ENCODE peak calls at places on chromosomes 3 and 15, in five cellular contexts. One of them, this sample, is unnamed.

GRCh38 chr3:109275702-109276293 is 40.5 kb downstream of the DPPA2 start:
- DNase-seq in effector memory CD8-positive, alpha-beta T cell: no peak
- DNase-seq in nephron progenitor cell: peak
- DNase-seq in HFFc6: peak
- DNase-seq in B cell: no peak
- DNase-seq in this sample: peak

GRCh38 chr3:124250053-124250452 is 258.1 kb upstream of the ROPN1 start:
- DNase-seq in HFFc6: no peak
- DNase-seq in effector memory CD8-positive, alpha-beta T cell: no peak
- DNase-seq in nephron progenitor cell: no peak
- DNase-seq in B cell: no peak
- DNase-seq in this sample: no peak

GRCh38 chr3:39426321-39426720 is 19.8 kb downstream of the RPSA start:
- DNase-seq in nephron progenitor cell: no peak
- DNase-seq in B cell: no peak
- DNase-seq in effector memory CD8-positive, alpha-beta T cell: no peak
- DNase-seq in HFFc6: no peak
- DNase-seq in this sample: no peak

GRCh38 chr15:55224892-55225291 is 28.2 kb upstream of the RSL24D1 start:
- DNase-seq in nephron progenitor cell: no peak
- DNase-seq in B cell: peak
- DNase-seq in effector memory CD8-positive, alpha-beta T cell: no peak
- DNase-seq in HFFc6: no peak
- DNase-seq in this sample: no peak

GRCh38 chr3:172666873-172667694 is 43.8 kb downstream of the NCEH1 start:
- DNase-seq in B cell: peak
- DNase-seq in effector memory CD8-positive, alpha-beta T cell: peak
- DNase-seq in HFFc6: peak
- DNase-seq in nephron progenitor cell: peak
- DNase-seq in this sample: peak

GRCh38 chr3:99467420-99467819 is 171.0 kb upstream of the COL8A1 start:
- DNase-seq in effector memory CD8-positive, alpha-beta T cell: no peak
- DNase-seq in HFFc6: no peak
- DNase-seq in nephron progenitor cell: no peak
- DNase-seq in B cell: no peak
- DNase-seq in this sample: no peak

GRCh38 chr3:89859738-89860137 is 752.3 kb downstream of the EPHA3 start:
- DNase-seq in B cell: no peak
- DNase-seq in nephron progenitor cell: no peak
- DNase-seq in effector memory CD8-positive, alpha-beta T cell: no peak
- DNase-seq in HFFc6: no peak
- DNase-seq in this sample: no peak

GRCh38 chr3:150374975-150375374 is 33.1 kb upstream of the TSC22D2 start:
- DNase-seq in effector memory CD8-positive, alpha-beta T cell: no peak
- DNase-seq in HFFc6: no peak
- DNase-seq in B cell: no peak
- DNase-seq in nephron progenitor cell: no peak
- DNase-seq in this sample: no peak

GRCh38 chr3:178916223-178916622 is 155.4 kb downstream of the ZMAT3 start:
- DNase-seq in B cell: no peak
- DNase-seq in effector memory CD8-positive, alpha-beta T cell: no peak
- DNase-seq in HFFc6: no peak
- DNase-seq in nephron progenitor cell: no peak
- DNase-seq in this sample: no peak

GRCh38 chr3:188342991-188343732 is 189.2 kb downstream of the LPP start:
- DNase-seq in HFFc6: no peak
- DNase-seq in B cell: no peak
- DNase-seq in nephron progenitor cell: no peak
- DNase-seq in effector memory CD8-positive, alpha-beta T cell: no peak
- DNase-seq in this sample: no peak

GRCh38 chr15:93372209-93372910 is 283.3 kb upstream of the RGMA start:
- DNase-seq in HFFc6: no peak
- DNase-seq in B cell: no peak
- DNase-seq in effector memory CD8-positive, alpha-beta T cell: no peak
- DNase-seq in nephron progenitor cell: no peak
- DNase-seq in this sample: no peak

GRCh38 chr15:44286814-44287555 is 1.5 kb upstream of the GOLM2 start:
- DNase-seq in effector memory CD8-positive, alpha-beta T cell: no peak
- DNase-seq in HFFc6: no peak
- DNase-seq in B cell: peak
- DNase-seq in nephron progenitor cell: no peak
- DNase-seq in this sample: peak

GRCh38 chr3:197000211-197000610 is 29.4 kb downstream of the MELTF start:
- DNase-seq in nephron progenitor cell: no peak
- DNase-seq in HFFc6: peak
- DNase-seq in effector memory CD8-positive, alpha-beta T cell: no peak
- DNase-seq in B cell: no peak
- DNase-seq in this sample: no peak

GRCh38 chr15:89457086-89457485 is 39.3 kb downstream of the RHCG start:
- DNase-seq in nephron progenitor cell: no peak
- DNase-seq in HFFc6: peak
- DNase-seq in effector memory CD8-positive, alpha-beta T cell: no peak
- DNase-seq in B cell: no peak
- DNase-seq in this sample: peak

GRCh38 chr3:72127843-72128242 is 342.9 kb upstream of the PROK2 start:
- DNase-seq in effector memory CD8-positive, alpha-beta T cell: no peak
- DNase-seq in HFFc6: peak
- DNase-seq in B cell: no peak
- DNase-seq in nephron progenitor cell: no peak
- DNase-seq in this sample: peak

GRCh38 chr3:172203522-172204258 is 164.3 kb downstream of the FNDC3B start:
- DNase-seq in HFFc6: no peak
- DNase-seq in B cell: no peak
- DNase-seq in effector memory CD8-positive, alpha-beta T cell: no peak
- DNase-seq in nephron progenitor cell: no peak
- DNase-seq in this sample: no peak

GRCh38 chr15:94412979-94413741 is 181.8 kb downstream of the MCTP2 start:
- DNase-seq in B cell: peak
- DNase-seq in HFFc6: no peak
- DNase-seq in effector memory CD8-positive, alpha-beta T cell: no peak
- DNase-seq in nephron progenitor cell: no peak
- DNase-seq in this sample: no peak

GRCh38 chr3:45095916-45096526 is 50.2 kb downstream of the CDCP1 start:
- DNase-seq in nephron progenitor cell: no peak
- DNase-seq in B cell: no peak
- DNase-seq in effector memory CD8-positive, alpha-beta T cell: no peak
- DNase-seq in HFFc6: no peak
- DNase-seq in this sample: no peak

GRCh38 chr3:24687646-24688045 is 193.0 kb upstream of the THRB start:
- DNase-seq in HFFc6: no peak
- DNase-seq in nephron progenitor cell: no peak
- DNase-seq in effector memory CD8-positive, alpha-beta T cell: no peak
- DNase-seq in B cell: no peak
- DNase-seq in this sample: no peak

GRCh38 chr3:126476166-126476975 is 680 bp upstream of the ZXDC start:
- DNase-seq in nephron progenitor cell: no peak
- DNase-seq in HFFc6: no peak
- DNase-seq in effector memory CD8-positive, alpha-beta T cell: peak
- DNase-seq in B cell: no peak
- DNase-seq in this sample: peak

GRCh38 chr15:68311859-68312557 is 34.5 kb downstream of the FEM1B start:
- DNase-seq in nephron progenitor cell: no peak
- DNase-seq in effector memory CD8-positive, alpha-beta T cell: no peak
- DNase-seq in HFFc6: no peak
- DNase-seq in B cell: no peak
- DNase-seq in this sample: no peak

GRCh38 chr3:82080261-82080660 is 318.8 kb upstream of the GBE1 start:
- DNase-seq in B cell: no peak
- DNase-seq in nephron progenitor cell: no peak
- DNase-seq in HFFc6: no peak
- DNase-seq in effector memory CD8-positive, alpha-beta T cell: no peak
- DNase-seq in this sample: no peak

GRCh38 chr3:149781216-149781615 is 11.1 kb downstream of the ANKUB1 start:
- DNase-seq in nephron progenitor cell: no peak
- DNase-seq in effector memory CD8-positive, alpha-beta T cell: no peak
- DNase-seq in B cell: peak
- DNase-seq in HFFc6: no peak
- DNase-seq in this sample: no peak

GRCh38 chr3:134357914-134358811 is 16.1 kb downstream of the AMOTL2 start:
- DNase-seq in HFFc6: peak
- DNase-seq in effector memory CD8-positive, alpha-beta T cell: no peak
- DNase-seq in B cell: peak
- DNase-seq in nephron progenitor cell: peak
- DNase-seq in this sample: peak

GRCh38 chr3:27708246-27708645 is 13.9 kb downstream of the EOMES start:
- DNase-seq in B cell: no peak
- DNase-seq in HFFc6: no peak
- DNase-seq in effector memory CD8-positive, alpha-beta T cell: no peak
- DNase-seq in nephron progenitor cell: no peak
- DNase-seq in this sample: no peak

GRCh38 chr3:196941846-196942225 is 492 bp downstream of the NCBP2 start:
- DNase-seq in effector memory CD8-positive, alpha-beta T cell: no peak
- DNase-seq in HFFc6: no peak
- DNase-seq in B cell: peak
- DNase-seq in nephron progenitor cell: peak
- DNase-seq in this sample: peak

GRCh38 chr3:119575507-119575906 is 3.8 kb upstream of the ADPRH start:
- DNase-seq in B cell: no peak
- DNase-seq in effector memory CD8-positive, alpha-beta T cell: no peak
- DNase-seq in nephron progenitor cell: no peak
- DNase-seq in HFFc6: no peak
- DNase-seq in this sample: no peak

GRCh38 chr3:52742418-52743041 is 28.2 kb downstream of the NEK4 start:
- DNase-seq in B cell: peak
- DNase-seq in nephron progenitor cell: no peak
- DNase-seq in effector memory CD8-positive, alpha-beta T cell: peak
- DNase-seq in HFFc6: peak
- DNase-seq in this sample: peak

GRCh38 chr15:51621155-51621554 is 1.4 kb downstream of the DMXL2 start:
- DNase-seq in effector memory CD8-positive, alpha-beta T cell: no peak
- DNase-seq in nephron progenitor cell: no peak
- DNase-seq in HFFc6: no peak
- DNase-seq in B cell: no peak
- DNase-seq in this sample: no peak

GRCh38 chr15:31328999-31329639 is 2.5 kb downstream of the KLF13 start:
- DNase-seq in effector memory CD8-positive, alpha-beta T cell: no peak
- DNase-seq in HFFc6: no peak
- DNase-seq in nephron progenitor cell: peak
- DNase-seq in B cell: peak
- DNase-seq in this sample: no peak

GRCh38 chr15:88166330-88166993 is 90.1 kb downstream of the NTRK3 start:
- DNase-seq in HFFc6: no peak
- DNase-seq in nephron progenitor cell: peak
- DNase-seq in B cell: no peak
- DNase-seq in effector memory CD8-positive, alpha-beta T cell: no peak
- DNase-seq in this sample: peak

GRCh38 chr15:61820951-61821350 is 239.3 kb downstream of the VPS13C start:
- DNase-seq in nephron progenitor cell: no peak
- DNase-seq in effector memory CD8-positive, alpha-beta T cell: no peak
- DNase-seq in HFFc6: no peak
- DNase-seq in B cell: no peak
- DNase-seq in this sample: no peak

GRCh38 chr3:111794701-111795100 is 64.4 kb upstream of the PHLDB2 start:
- DNase-seq in B cell: no peak
- DNase-seq in effector memory CD8-positive, alpha-beta T cell: no peak
- DNase-seq in HFFc6: no peak
- DNase-seq in nephron progenitor cell: no peak
- DNase-seq in this sample: no peak

GRCh38 chr3:31095254-31095653 is 200.8 kb upstream of the GADL1 start:
- DNase-seq in effector memory CD8-positive, alpha-beta T cell: no peak
- DNase-seq in B cell: no peak
- DNase-seq in HFFc6: no peak
- DNase-seq in nephron progenitor cell: no peak
- DNase-seq in this sample: no peak

GRCh38 chr3:21356402-21356801 is 394.6 kb downstream of the ZNF385D start:
- DNase-seq in B cell: no peak
- DNase-seq in HFFc6: peak
- DNase-seq in nephron progenitor cell: no peak
- DNase-seq in effector memory CD8-positive, alpha-beta T cell: no peak
- DNase-seq in this sample: peak

GRCh38 chr15:60184579-60184978 is 180.5 kb downstream of the FOXB1 start:
- DNase-seq in nephron progenitor cell: no peak
- DNase-seq in HFFc6: no peak
- DNase-seq in B cell: no peak
- DNase-seq in effector memory CD8-positive, alpha-beta T cell: no peak
- DNase-seq in this sample: no peak

This sample was measured in AG08396.